ENCODE peak calls at places on chromosomes 1 and 21, in seven cellular contexts. Y is pancreas; D is fibroblast of lung; I is CD4-positive, alpha-beta memory T cell; O is testis; M is astrocyte; B is ovary. S is an unnamed sample.

GRCh38 chr1:208534604-208534907 is 290.4 kb upstream of the PLXNA2 start:
- DNase-seq in O (no peak), D (no peak), I (no peak), B (no peak), M (no peak), Y (no peak), S (no peak)

GRCh38 chr1:204950353-204951001 is 79.8 kb downstream of the NFASC start:
- DNase-seq in I (no peak), O (no peak), M (no peak), B (no peak), Y (no peak), D (no peak), S (no peak)

GRCh38 chr1:182789138-182790076 is at the start of gene NPL:
- DNase-seq in O (peak; percentile 85), D (peak; percentile 75), M (peak; percentile 59), B (peak; percentile 83), Y (peak; percentile 94), I (peak; percentile 89), S (peak; percentile 83)

GRCh38 chr1:41908288-41908895 is 10.3 kb downstream of the HIVEP3 start:
- DNase-seq in B (no peak), D (no peak), Y (no peak), I (no peak), M (no peak), O (no peak), S (no peak)

GRCh38 chr1:3999941-4000735 is 100.1 kb upstream of the C1orf174 start:
- DNase-seq in Y (no peak), O (no peak), D (no peak), B (no peak), M (no peak), I (no peak), S (no peak)

GRCh38 chr1:184164529-184164928 is 113.0 kb downstream of the TSEN15 start:
- DNase-seq in O (no peak), D (no peak), M (no peak), Y (no peak), I (no peak), B (no peak), S (no peak)

GRCh38 chr1:205435904-205436573 is 14.2 kb upstream of the LEMD1 start:
- DNase-seq in M (no peak), Y (no peak), B (no peak), I (no peak), O (peak; percentile 35), D (no peak), S (no peak)

GRCh38 chr1:153389394-153389793 is 1.5 kb downstream of the S100A8 start:
- DNase-seq in Y (no peak), B (no peak), O (no peak), I (no peak), M (no peak), D (no peak), S (no peak)

GRCh38 chr1:221783437-221783836 is 41.5 kb upstream of the DUSP10 start:
- DNase-seq in M (no peak), Y (no peak), I (peak; percentile 59), B (no peak), O (no peak), D (no peak), S (no peak)

GRCh38 chr1:50783286-50783685 is 176.8 kb downstream of the FAF1 start:
- DNase-seq in Y (no peak), O (no peak), B (no peak), D (peak; percentile 15), M (no peak), I (no peak), S (no peak)

GRCh38 chr1:203480525-203481084 is 5.0 kb downstream of the PRELP start:
- DNase-seq in B (peak; percentile 81), M (peak; percentile 83), Y (peak; percentile 85), O (peak; percentile 60), D (peak; percentile 90), I (peak; percentile 51), S (peak; percentile 21)

GRCh38 chr1:233491953-233492627 is 121.8 kb upstream of the KCNK1 start:
- DNase-seq in I (no peak), M (no peak), B (no peak), Y (no peak), O (no peak), D (no peak), S (no peak)

GRCh38 chr21:9780441-9780937 is 740.9 kb upstream of the TPTE start:
- DNase-seq in I (no peak), D (no peak), Y (no peak), O (no peak), B (no peak), M (no peak), S (no peak)
- H3K9me3 ChIP-seq in I (peaks cover 5% of the 10 kb centered on the region), D (no peaks in the 10 kb centered on the region), Y (no peaks in the 10 kb centered on the region), O (no peaks in the 10 kb centered on the region), B (no peaks in the 10 kb centered on the region), M (peaks cover 31% of the 10 kb centered on the region), S (no peaks in the 10 kb centered on the region)

DNA sequence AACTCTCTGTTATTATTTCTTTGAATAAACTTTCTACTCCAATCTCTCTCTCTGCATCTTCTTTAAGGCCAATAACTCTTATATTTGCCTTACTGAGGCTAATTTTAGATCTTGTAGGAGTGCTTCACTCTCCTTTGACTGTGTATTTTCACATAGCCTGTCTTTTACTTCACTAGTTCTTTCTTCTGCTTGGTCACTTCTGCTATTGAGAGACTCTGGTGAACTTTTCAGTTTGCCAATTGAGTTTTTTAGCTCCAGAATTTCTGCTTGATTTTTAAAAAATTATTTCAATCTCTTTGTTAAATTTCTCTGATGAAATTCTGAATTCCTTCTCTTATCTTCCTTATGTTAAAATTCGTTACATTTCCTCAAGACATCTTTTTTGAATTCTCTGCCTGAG is 18.2 kb downstream of the GPR88 start:
- DNase-seq in Y (no peak), B (no peak), I (no peak), O (no peak), M (no peak), D (no peak), S (no peak)
- H3K9me3 ChIP-seq in Y (no peaks in the 10 kb centered on the region), B (no peaks in the 10 kb centered on the region), I (peaks cover 15% of the 10 kb centered on the region), O (no peaks in the 10 kb centered on the region), M (peaks cover 7% of the 10 kb centered on the region), D (no peaks in the 10 kb centered on the region), S (peaks cover 6% of the 10 kb centered on the region)

GRCh38 chr1:31458287-31458896 is 45.4 kb downstream of the SERINC2 start:
- DNase-seq in D (no peak), I (no peak), Y (no peak), M (no peak), O (no peak), B (no peak), S (no peak)

DNA sequence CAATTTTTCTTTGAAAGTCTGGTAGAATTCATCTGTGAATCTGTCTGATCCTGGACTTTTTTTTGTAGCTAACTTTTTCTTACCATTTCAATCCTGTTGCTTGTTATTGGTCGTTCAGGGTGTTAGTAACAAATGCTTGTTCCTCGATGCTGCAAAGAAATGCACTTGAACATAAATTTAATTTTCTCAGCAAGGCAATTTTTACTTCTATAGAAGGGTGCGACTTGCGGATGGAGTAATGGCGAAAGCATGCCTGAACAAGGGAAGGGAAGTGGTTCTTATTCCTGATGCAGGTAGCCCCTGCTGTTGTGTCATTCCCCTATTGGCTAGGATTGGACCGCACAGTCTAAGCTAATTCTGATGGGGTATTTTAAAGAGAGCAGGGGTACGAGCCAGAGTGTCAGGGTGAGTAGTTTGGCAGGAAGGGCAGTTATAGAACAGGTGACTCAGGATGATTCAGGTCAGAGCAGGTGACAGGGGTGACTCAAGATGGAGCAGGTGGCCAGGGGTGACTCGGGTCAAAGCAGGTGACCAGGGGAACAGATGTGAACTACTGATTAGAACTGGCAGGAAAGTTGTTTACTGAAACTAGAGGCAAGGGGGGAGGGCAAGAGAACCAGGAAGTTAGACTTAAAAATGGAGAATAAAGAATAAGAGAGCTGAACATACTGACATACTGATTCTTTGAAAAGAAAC is 40.5 kb downstream of the SERINC2 start:
- DNase-seq in M (no peak), B (no peak), I (no peak), D (no peak), Y (no peak), O (no peak), S (no peak)
- H3K9me3 ChIP-seq in M (peaks cover 10% of the 10 kb centered on the region), B (no peaks in the 10 kb centered on the region), I (peaks cover 7% of the 10 kb centered on the region), D (peaks cover 3% of the 10 kb centered on the region), Y (no peaks in the 10 kb centered on the region), O (no peaks in the 10 kb centered on the region), S (peaks cover 4% of the 10 kb centered on the region)

GRCh38 chr1:5371270-5371669 is 621.0 kb downstream of the NPHP4 start:
- DNase-seq in I (no peak), O (peak; percentile 2), D (no peak), Y (no peak), M (no peak), B (no peak), S (no peak)
- H3K9me3 ChIP-seq in I (peaks cover 7% of the 10 kb centered on the region), O (no peaks in the 10 kb centered on the region), D (no peaks in the 10 kb centered on the region), Y (no peaks in the 10 kb centered on the region), M (peaks cover 16% of the 10 kb centered on the region), B (no peaks in the 10 kb centered on the region), S (no peaks in the 10 kb centered on the region)

DNA sequence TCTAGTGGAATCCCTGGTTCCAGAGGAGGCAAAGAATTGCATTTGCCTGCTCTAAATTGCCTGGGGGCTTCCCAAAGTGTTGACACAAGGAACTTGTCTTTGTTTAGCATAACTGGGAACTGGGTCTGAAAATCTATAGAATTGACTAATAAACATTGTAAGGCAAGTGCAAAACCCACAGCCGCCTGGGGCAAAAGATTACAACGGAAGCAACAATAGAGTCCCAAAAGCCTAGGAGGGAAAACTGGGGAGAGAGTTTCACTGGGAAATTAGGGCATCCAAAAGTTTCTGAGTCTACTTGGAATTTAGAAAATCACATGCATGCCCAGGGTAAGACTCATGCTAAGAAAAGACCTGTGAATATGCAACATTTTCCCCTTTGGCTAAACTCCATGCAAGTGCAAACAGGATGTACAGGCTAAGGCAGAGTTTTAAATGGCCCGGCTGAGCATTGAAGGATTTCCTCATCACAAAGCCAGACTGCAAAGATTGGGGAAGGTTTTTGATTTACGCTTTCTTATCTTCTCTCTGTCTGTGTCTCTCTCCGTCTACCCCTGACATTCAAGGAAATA is 725.3 kb upstream of the NCAM2 start:
- DNase-seq in I (no peak), Y (no peak), B (no peak), D (no peak), O (no peak), M (no peak), S (no peak)
- H3K9me3 ChIP-seq in I (no peaks in the 10 kb centered on the region), Y (no peaks in the 10 kb centered on the region), B (no peaks in the 10 kb centered on the region), D (no peaks in the 10 kb centered on the region), O (no peaks in the 10 kb centered on the region), M (peaks cover 4% of the 10 kb centered on the region), S (peaks cover 3% of the 10 kb centered on the region)

DNA sequence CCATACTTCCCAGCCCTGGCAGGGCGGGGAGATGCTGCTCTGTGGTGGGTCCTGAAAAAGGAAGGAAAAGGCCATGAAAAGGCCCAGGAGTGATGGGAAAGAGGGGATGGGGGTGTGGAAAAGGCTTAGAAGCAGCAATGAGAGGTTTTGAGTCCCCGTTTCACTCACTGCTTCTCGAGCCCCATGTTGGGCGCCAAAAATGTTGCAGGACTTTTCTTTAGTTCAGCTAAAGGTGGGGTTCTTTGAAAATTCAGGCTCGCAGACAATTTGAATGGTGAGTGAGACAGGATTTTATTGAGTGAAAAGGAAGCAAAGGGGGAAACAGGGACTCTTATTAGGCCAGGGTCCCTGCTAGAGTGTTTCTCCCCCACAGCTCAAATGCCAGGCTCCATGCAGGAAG is 93.1 kb downstream of the MRPS6 start:
- DNase-seq in O (no peak), M (no peak), D (peak; percentile 12), I (no peak), Y (no peak), B (no peak), S (no peak)
- H3K9me3 ChIP-seq in O (no peaks in the 10 kb centered on the region), M (peaks cover 26% of the 10 kb centered on the region), D (peaks cover 5% of the 10 kb centered on the region), I (peaks cover 32% of the 10 kb centered on the region), Y (no peaks in the 10 kb centered on the region), B (peaks cover 10% of the 10 kb centered on the region), S (peaks cover 15% of the 10 kb centered on the region)

GRCh38 chr1:164641353-164641730 is 82.4 kb downstream of the PBX1 start:
- DNase-seq in B (no peak), I (no peak), M (peak; percentile 15), D (peak; percentile 27), Y (no peak), O (no peak), S (no peak)
- H3K9me3 ChIP-seq in B (no peaks in the 10 kb centered on the region), I (no peaks in the 10 kb centered on the region), M (no peaks in the 10 kb centered on the region), D (no peaks in the 10 kb centered on the region), Y (no peaks in the 10 kb centered on the region), O (no peaks in the 10 kb centered on the region), S (no peaks in the 10 kb centered on the region)

S was measured in T-helper 17 cell.